ENCODE peak calls at places on chromosomes 11 and 22, in six cellular contexts. B, P, K, S, E and W are unnamed samples.

GRCh38 chr22:17706451-17706900 is 67.8 kb downstream of the BID start:
- DNase-seq in B (no peak), P (peak; percentile 92), K (no peak), S (peak; percentile 64), E (no peak), W (peak; percentile 94)

GRCh38 chr11:116882386-116882785 is 45.0 kb upstream of the APOA1 start:
- DNase-seq in B (no peak), P (no peak), K (no peak), S (no peak), E (no peak), W (peak; percentile 13)

GRCh38 chr22:45974498-45974897 is 2.5 kb downstream of the WNT7B start:
- DNase-seq in B (no peak), P (no peak), K (no peak), S (no peak), E (no peak), W (no peak)

GRCh38 chr11:31910950-31911576 is 99.9 kb upstream of the PAX6 start:
- DNase-seq in B (no peak), P (no peak), K (no peak), S (no peak), E (no peak), W (no peak)

GRCh38 chr11:6197466-6198200 is 1.4 kb upstream of the OR52W1 start:
- DNase-seq in B (peak; percentile 53), P (no peak), K (no peak), S (no peak), E (no peak), W (no peak)

GRCh38 chr22:35498026-35498425 is 42.6 kb upstream of the RASD2 start:
- DNase-seq in B (no peak), P (peak; percentile 36), K (no peak), S (no peak), E (no peak), W (peak; percentile 32)

GRCh38 chr11:70088735-70089250 is 10.7 kb downstream of the ANO1 start:
- DNase-seq in B (no peak), P (no peak), K (no peak), S (no peak), E (no peak), W (no peak)

GRCh38 chr11:20647976-20648565 is 21.3 kb upstream of the NELL1 start:
- DNase-seq in B (no peak), P (peak; percentile 57), K (no peak), S (peak; percentile 56), E (no peak), W (peak; percentile 62)

GRCh38 chr11:61585115-61585514 is 4.2 kb upstream of the SYT7 start:
- DNase-seq in B (no peak), P (no peak), K (no peak), S (no peak), E (no peak), W (no peak)

GRCh38 chr11:15307600-15307999 is 192.9 kb downstream of the INSC start:
- DNase-seq in B (no peak), P (no peak), K (no peak), S (no peak), E (no peak), W (no peak)

GRCh38 chr11:116314012-116314411 is 458.8 kb downstream of the BUD13 start:
- DNase-seq in B (no peak), P (no peak), K (no peak), S (no peak), E (no peak), W (no peak)

GRCh38 chr22:46052801-46053562 is 76.0 kb upstream of the WNT7B start:
- DNase-seq in B (no peak), P (peak; percentile 58), K (peak; percentile 54), S (peak; percentile 71), E (peak; percentile 85), W (peak; percentile 47)

GRCh38 chr11:44593194-44593593 is 27.7 kb downstream of the CD82 start:
- DNase-seq in B (no peak), P (no peak), K (no peak), S (no peak), E (no peak), W (no peak)

GRCh38 chr11:91219501-91219900 is 996.7 kb upstream of the CHORDC1 start:
- DNase-seq in B (no peak), P (peak; percentile 47), K (no peak), S (no peak), E (no peak), W (peak; percentile 52)

GRCh38 chr22:35733742-35734516 is 16.3 kb downstream of the APOL5 start:
- DNase-seq in B (no peak), P (no peak), K (no peak), S (no peak), E (no peak), W (no peak)

GRCh38 chr11:47966621-47967020 is 13.7 kb upstream of the PTPRJ start:
- DNase-seq in B (no peak), P (no peak), K (no peak), S (no peak), E (no peak), W (no peak)

GRCh38 chr11:47960015-47960414 is 20.3 kb upstream of the PTPRJ start:
- DNase-seq in B (no peak), P (no peak), K (no peak), S (no peak), E (no peak), W (no peak)

GRCh38 chr11:47964546-47964945 is 15.8 kb upstream of the PTPRJ start:
- DNase-seq in B (no peak), P (no peak), K (no peak), S (no peak), E (no peak), W (no peak)

DNA sequence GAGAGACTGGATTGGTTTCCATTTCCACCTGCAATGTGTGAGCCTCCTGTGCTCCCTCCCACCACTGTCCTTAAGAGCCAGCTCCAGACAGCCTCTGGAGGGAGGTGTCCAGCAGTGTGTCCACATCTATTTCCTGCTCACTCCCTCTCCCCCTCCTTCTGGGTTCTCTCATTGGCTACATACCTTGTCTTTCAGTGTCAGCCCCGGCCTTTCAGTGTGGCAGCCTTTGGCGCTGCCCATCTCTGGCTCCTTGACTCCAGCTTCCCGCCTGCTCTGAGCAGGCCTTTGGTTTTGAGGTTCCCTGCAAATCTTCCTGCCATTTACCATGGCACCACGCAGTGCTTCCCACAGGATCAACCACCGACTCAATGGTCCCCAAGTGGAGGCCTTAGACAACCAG is 19.0 kb upstream of the PTPRJ start:
- DNase-seq in B (no peak), P (no peak), K (no peak), S (no peak), E (no peak), W (no peak)
- TF ChIP-seq CTCF in B (no peak), P (no peak), K (no peak), S (no peak), E (no peak), W (no peak)

DNA sequence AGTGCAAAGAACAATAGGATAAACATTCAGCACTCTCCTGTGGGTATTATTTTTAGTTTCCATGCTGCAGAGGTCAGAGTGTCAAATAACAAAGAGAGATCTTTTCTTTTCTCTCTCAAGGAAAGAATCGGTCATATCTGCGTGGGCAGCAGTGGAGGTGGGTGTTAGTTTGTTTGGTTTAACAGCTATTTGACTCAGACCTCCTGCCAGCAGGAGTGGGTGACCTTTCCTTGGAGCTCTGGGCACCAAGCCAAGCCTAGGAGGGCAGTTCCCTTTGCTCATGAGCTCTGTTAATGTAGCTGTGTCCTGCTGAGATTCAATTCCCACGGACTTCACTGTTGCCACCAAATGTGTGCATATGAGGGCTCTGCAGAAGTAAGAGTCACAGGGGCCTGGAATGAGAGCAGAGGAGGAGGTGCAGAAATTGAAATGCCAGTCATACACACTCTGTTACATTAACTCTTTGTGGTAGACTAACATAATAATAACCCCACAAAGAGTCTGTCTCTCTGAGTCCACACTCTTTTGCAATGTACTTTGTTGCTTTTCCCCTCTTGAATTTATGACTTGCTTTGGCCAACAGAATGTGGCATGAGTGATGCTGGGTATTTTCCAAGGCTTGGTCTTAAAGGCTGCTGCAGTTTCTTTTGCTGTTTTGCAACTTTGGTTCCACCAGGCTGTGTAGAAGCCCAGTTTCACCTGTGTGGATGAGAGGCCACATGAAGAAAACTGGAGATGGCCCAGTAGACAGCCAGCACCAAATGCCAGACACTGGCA is 76.0 kb upstream of the GRK3 start:
- DNase-seq in B (no peak), P (peak; percentile 85), K (peak; percentile 65), S (peak; percentile 43), E (peak; percentile 85), W (peak; percentile 78)
- TF ChIP-seq CTCF in B (no peak), P (no peak), K (no peak), S (no peak), E (no peak), W (no peak)

DNA sequence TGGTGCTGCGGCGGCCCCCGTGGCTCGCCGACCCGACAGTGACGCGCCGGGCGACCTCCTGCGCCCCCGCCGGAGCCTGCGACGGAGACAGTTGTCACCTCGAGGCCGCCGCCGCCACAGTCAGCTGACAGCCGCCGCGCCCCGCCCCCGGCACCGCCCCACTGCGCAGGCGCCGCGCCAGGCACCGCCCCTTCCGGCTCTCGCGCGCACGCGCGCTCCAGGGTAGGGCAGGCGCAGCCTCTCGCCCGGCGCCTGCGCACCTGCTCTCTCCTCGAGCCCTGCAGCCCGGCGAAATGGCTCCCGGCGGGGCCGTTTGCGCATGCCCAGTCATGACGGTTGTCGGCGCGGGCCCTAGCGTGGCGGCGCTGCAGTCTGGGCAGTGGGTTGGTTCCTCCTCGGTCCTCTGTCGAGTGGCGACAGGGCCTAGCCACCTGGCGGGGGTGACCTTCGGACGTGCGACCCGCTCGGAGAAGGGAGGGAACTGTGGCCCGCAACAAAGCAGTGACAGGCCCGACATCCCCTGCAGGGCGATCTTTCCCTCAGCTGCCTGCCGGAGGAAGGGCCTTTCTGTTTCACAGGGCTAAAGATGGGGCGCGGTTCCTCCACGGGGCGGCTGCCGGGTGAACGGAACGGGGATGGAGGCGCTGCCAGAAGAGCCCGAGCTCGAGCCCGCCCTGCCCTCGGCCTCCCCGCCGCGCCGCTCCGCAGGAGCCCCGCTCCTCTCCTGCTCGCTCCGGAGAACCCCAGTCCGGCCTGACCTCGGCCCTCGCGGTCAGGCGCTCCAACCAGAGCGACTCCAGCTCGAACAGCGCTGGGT is at the start of gene TOLLIP:
- DNase-seq in B (peak; percentile 98), P (peak; percentile 93), K (peak; percentile 96), S (peak; percentile 95), E (peak; percentile 99), W (peak; percentile 92)
- TF ChIP-seq CTCF in B (peak; percentile 43), P (peak; percentile 5), K (peak; percentile 34), S (no peak), E (peak; percentile 43), W (no peak)

GRCh38 chr11:17967661-17968060 is 45.2 kb downstream of the SERGEF start:
- DNase-seq in B (no peak), P (no peak), K (no peak), S (no peak), E (no peak), W (no peak)

GRCh38 chr11:17974246-17974645 is 38.6 kb downstream of the SERGEF start:
- DNase-seq in B (no peak), P (no peak), K (no peak), S (no peak), E (no peak), W (no peak)

GRCh38 chr11:17976651-17977050 is 36.2 kb downstream of the SERGEF start:
- DNase-seq in B (no peak), P (no peak), K (no peak), S (no peak), E (no peak), W (no peak)

GRCh38 chr11:17968206-17968605 is 44.6 kb downstream of the SERGEF start:
- DNase-seq in B (no peak), P (no peak), K (no peak), S (no peak), E (no peak), W (no peak)

DNA sequence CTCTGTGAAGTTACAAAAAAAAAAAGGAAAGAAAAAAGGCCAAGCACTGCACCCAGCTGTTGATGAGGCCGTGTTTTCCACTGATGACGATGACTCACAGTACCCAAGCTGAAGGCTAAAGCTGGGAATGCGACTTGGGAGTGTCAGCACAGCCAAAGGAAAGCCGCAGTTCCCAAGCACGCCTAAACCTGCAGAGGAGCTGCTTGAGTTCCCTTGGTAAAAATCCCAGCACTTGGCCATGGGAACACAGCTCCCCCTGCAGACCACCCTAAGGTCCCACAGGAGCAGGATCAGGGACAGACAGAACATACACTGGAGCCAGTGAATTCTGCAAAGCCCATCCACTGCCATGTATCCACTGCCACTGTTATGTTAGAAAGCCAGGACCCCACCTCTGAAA is 39.9 kb downstream of the SERGEF start:
- DNase-seq in B (no peak), P (peak; percentile 88), K (peak; percentile 44), S (peak; percentile 20), E (no peak), W (peak; percentile 86)
- TF ChIP-seq CTCF in B (peak; percentile 51), P (peak; percentile 89), K (peak; percentile 74), S (no peak), E (peak; percentile 53), W (peak; percentile 91)